ENCODE peak calls at places on chromosome 1, in seven cellular contexts. One of them, this sample, is unnamed. For H3K36me3, the result is how much of the 10 kb centered on the place peaks cover.

GRCh38 chr1:153577624-153578051 is 12.0 kb upstream of the S100A2 start:
- DNase-seq in left ventricle myocardium inferior: no peak
- DNase-seq in brain microvascular endothelial cell: no peak
- DNase-seq in colonic mucosa: peak
- DNase-seq in ovary: no peak
- DNase-seq in astrocyte: no peak
- DNase-seq in PC-9: no peak
- DNase-seq in this sample: no peak

GRCh38 chr1:200445213-200445612 is 35.4 kb upstream of the ZNF281 start:
- DNase-seq in left ventricle myocardium inferior: no peak
- DNase-seq in astrocyte: peak
- DNase-seq in brain microvascular endothelial cell: peak
- DNase-seq in PC-9: no peak
- DNase-seq in colonic mucosa: no peak
- DNase-seq in ovary: no peak
- DNase-seq in this sample: peak

GRCh38 chr1:177080564-177080963 is 83.9 kb downstream of the ASTN1 start:
- DNase-seq in brain microvascular endothelial cell: no peak
- DNase-seq in astrocyte: no peak
- DNase-seq in left ventricle myocardium inferior: no peak
- DNase-seq in ovary: no peak
- DNase-seq in PC-9: no peak
- DNase-seq in colonic mucosa: no peak
- DNase-seq in this sample: no peak

GRCh38 chr1:62727656-62728396 is 39.6 kb upstream of the DOCK7 start:
- DNase-seq in colonic mucosa: no peak
- DNase-seq in brain microvascular endothelial cell: no peak
- DNase-seq in ovary: no peak
- DNase-seq in PC-9: no peak
- DNase-seq in astrocyte: peak
- DNase-seq in left ventricle myocardium inferior: no peak
- DNase-seq in this sample: no peak

GRCh38 chr1:85628791-85629531 is 48.4 kb downstream of the CCN1 start:
- DNase-seq in left ventricle myocardium inferior: peak
- DNase-seq in brain microvascular endothelial cell: peak
- DNase-seq in astrocyte: peak
- DNase-seq in ovary: no peak
- DNase-seq in PC-9: no peak
- DNase-seq in colonic mucosa: peak
- DNase-seq in this sample: no peak

GRCh38 chr1:80678438-80678837 is 1122.3 kb upstream of the ADGRL2 start:
- DNase-seq in left ventricle myocardium inferior: no peak
- DNase-seq in ovary: no peak
- DNase-seq in brain microvascular endothelial cell: no peak
- DNase-seq in colonic mucosa: no peak
- DNase-seq in PC-9: no peak
- DNase-seq in astrocyte: no peak
- DNase-seq in this sample: no peak

GRCh38 chr1:174405219-174405618 is 42.5 kb upstream of the GPR52 start:
- DNase-seq in ovary: no peak
- DNase-seq in colonic mucosa: no peak
- DNase-seq in brain microvascular endothelial cell: no peak
- DNase-seq in left ventricle myocardium inferior: no peak
- DNase-seq in astrocyte: peak
- DNase-seq in PC-9: no peak
- DNase-seq in this sample: no peak

GRCh38 chr1:167629681-167630567 is at the start of gene RCSD1:
- DNase-seq in PC-9: no peak
- DNase-seq in colonic mucosa: no peak
- DNase-seq in ovary: peak
- DNase-seq in left ventricle myocardium inferior: peak
- DNase-seq in brain microvascular endothelial cell: no peak
- DNase-seq in astrocyte: no peak
- DNase-seq in this sample: no peak

GRCh38 chr1:41806472-41807155 is 112.1 kb downstream of the HIVEP3 start:
- DNase-seq in astrocyte: no peak
- DNase-seq in PC-9: no peak
- DNase-seq in ovary: no peak
- DNase-seq in left ventricle myocardium inferior: no peak
- DNase-seq in brain microvascular endothelial cell: no peak
- DNase-seq in colonic mucosa: no peak
- DNase-seq in this sample: no peak

GRCh38 chr1:228493141-228494043 is 6.2 kb downstream of the RNF187 start:
- DNase-seq in PC-9: no peak
- DNase-seq in colonic mucosa: no peak
- DNase-seq in left ventricle myocardium inferior: no peak
- DNase-seq in brain microvascular endothelial cell: no peak
- DNase-seq in ovary: no peak
- DNase-seq in astrocyte: no peak
- DNase-seq in this sample: no peak

GRCh38 chr1:29312469-29313466 is 76.4 kb downstream of the PTPRU start:
- DNase-seq in left ventricle myocardium inferior: no peak
- DNase-seq in astrocyte: no peak
- DNase-seq in PC-9: no peak
- DNase-seq in ovary: no peak
- DNase-seq in brain microvascular endothelial cell: no peak
- DNase-seq in colonic mucosa: no peak
- DNase-seq in this sample: no peak

GRCh38 chr1:29496701-29497100 is 260.4 kb downstream of the PTPRU start:
- DNase-seq in colonic mucosa: no peak
- DNase-seq in PC-9: no peak
- DNase-seq in left ventricle myocardium inferior: no peak
- DNase-seq in brain microvascular endothelial cell: no peak
- DNase-seq in astrocyte: no peak
- DNase-seq in ovary: no peak
- DNase-seq in this sample: no peak

GRCh38 chr1:15468145-15468544 is 7.8 kb upstream of the CELA2B start:
- DNase-seq in left ventricle myocardium inferior: no peak
- DNase-seq in PC-9: no peak
- DNase-seq in brain microvascular endothelial cell: no peak
- DNase-seq in colonic mucosa: no peak
- DNase-seq in astrocyte: no peak
- DNase-seq in ovary: no peak
- DNase-seq in this sample: no peak

GRCh38 chr1:15288173-15288926 is 41.3 kb downstream of the FHAD1 start:
- DNase-seq in PC-9: no peak
- DNase-seq in brain microvascular endothelial cell: no peak
- DNase-seq in astrocyte: no peak
- DNase-seq in ovary: no peak
- DNase-seq in colonic mucosa: no peak
- DNase-seq in left ventricle myocardium inferior: no peak
- DNase-seq in this sample: no peak

GRCh38 chr1:220528679-220529529 is 968 bp downstream of the MARK1 start:
- DNase-seq in colonic mucosa: peak
- DNase-seq in brain microvascular endothelial cell: no peak
- DNase-seq in ovary: no peak
- DNase-seq in PC-9: no peak
- DNase-seq in left ventricle myocardium inferior: peak
- DNase-seq in astrocyte: no peak
- DNase-seq in this sample: no peak

GRCh38 chr1:156123356-156124196 is 9.1 kb downstream of the LMNA start:
- DNase-seq in left ventricle myocardium inferior: peak
- DNase-seq in ovary: peak
- DNase-seq in PC-9: peak
- DNase-seq in brain microvascular endothelial cell: peak
- DNase-seq in colonic mucosa: peak
- DNase-seq in astrocyte: peak
- DNase-seq in this sample: peak

GRCh38 chr1:203839081-203839480 is 22.3 kb upstream of the SNRPE start:
- DNase-seq in colonic mucosa: no peak
- DNase-seq in ovary: no peak
- DNase-seq in left ventricle myocardium inferior: no peak
- DNase-seq in astrocyte: peak
- DNase-seq in brain microvascular endothelial cell: peak
- DNase-seq in PC-9: no peak
- DNase-seq in this sample: no peak

GRCh38 chr1:230104395-230105244 is 37.6 kb downstream of the GALNT2 start:
- DNase-seq in brain microvascular endothelial cell: peak
- DNase-seq in ovary: peak
- DNase-seq in colonic mucosa: peak
- DNase-seq in astrocyte: peak
- DNase-seq in PC-9: peak
- DNase-seq in left ventricle myocardium inferior: peak
- DNase-seq in this sample: peak

GRCh38 chr1:902023-902422 is 21.7 kb upstream of the SAMD11 start:
- DNase-seq in colonic mucosa: no peak
- DNase-seq in astrocyte: no peak
- DNase-seq in PC-9: no peak
- DNase-seq in brain microvascular endothelial cell: no peak
- DNase-seq in left ventricle myocardium inferior: no peak
- DNase-seq in ovary: no peak
- DNase-seq in this sample: no peak

GRCh38 chr1:29096255-29096896 is 27.3 kb downstream of the TMEM200B start:
- DNase-seq in ovary: no peak
- DNase-seq in brain microvascular endothelial cell: no peak
- DNase-seq in PC-9: no peak
- DNase-seq in left ventricle myocardium inferior: no peak
- DNase-seq in colonic mucosa: no peak
- DNase-seq in astrocyte: no peak
- DNase-seq in this sample: no peak

GRCh38 chr1:165824269-165824643 is 3.2 kb upstream of the UCK2 start:
- DNase-seq in astrocyte: no peak
- DNase-seq in colonic mucosa: no peak
- DNase-seq in left ventricle myocardium inferior: no peak
- DNase-seq in brain microvascular endothelial cell: no peak
- DNase-seq in ovary: no peak
- DNase-seq in PC-9: no peak
- DNase-seq in this sample: no peak

GRCh38 chr1:232707142-232707541 is 77.2 kb upstream of the SIPA1L2 start:
- DNase-seq in ovary: no peak
- DNase-seq in colonic mucosa: no peak
- DNase-seq in brain microvascular endothelial cell: no peak
- DNase-seq in left ventricle myocardium inferior: no peak
- DNase-seq in astrocyte: no peak
- DNase-seq in PC-9: no peak
- DNase-seq in this sample: no peak

DNA sequence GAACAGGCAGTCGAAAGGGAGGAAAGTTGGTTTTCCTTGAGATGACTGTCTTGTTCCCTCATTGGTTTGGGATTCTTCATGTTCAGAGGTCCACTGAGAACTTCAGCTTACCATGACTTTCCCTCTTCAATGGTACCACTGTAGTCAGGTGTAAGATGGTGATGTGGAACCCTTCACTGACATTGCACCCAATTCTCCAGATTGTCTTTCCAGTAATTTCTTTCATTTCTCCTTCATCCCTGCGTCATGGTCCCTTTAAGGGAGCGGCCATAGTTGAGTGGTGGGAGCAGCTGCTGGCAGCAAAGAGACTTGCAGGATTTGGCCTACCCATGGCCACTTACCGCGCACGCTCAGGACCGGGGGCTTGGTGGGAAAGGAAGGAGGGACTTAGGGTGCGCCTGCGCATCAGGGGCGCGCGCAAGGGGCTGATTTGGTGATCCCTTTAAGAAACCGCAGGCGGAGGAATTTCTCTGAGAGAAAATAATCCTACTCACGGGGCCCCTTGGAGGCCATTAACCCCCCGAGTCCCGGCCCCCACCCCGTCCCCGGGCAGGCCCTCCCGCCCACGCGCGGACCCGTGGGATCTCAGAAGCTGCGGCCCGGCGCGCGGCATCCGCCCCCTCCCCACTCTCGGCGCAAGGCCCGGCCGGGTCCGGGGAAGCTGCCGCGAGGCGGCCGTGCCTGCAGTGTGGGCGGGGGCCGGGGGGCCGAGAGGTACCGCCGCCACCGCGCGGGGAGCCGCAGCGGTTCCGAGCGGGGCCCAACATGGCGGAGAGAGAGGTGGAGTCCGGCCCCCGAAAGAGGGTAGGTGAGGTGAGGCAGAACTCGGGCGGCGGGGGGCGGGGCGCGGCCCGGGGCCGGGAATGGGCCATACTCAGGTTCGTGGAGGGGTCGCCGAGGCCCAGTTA is at the start of gene ZMYM4:
- DNase-seq in brain microvascular endothelial cell: peak
- DNase-seq in colonic mucosa: peak
- DNase-seq in astrocyte: peak
- DNase-seq in ovary: peak
- DNase-seq in PC-9: peak
- DNase-seq in left ventricle myocardium inferior: peak
- DNase-seq in this sample: peak
- TF ChIP-seq CTCF in brain microvascular endothelial cell: peak
- TF ChIP-seq CTCF in colonic mucosa: no peak
- TF ChIP-seq CTCF in astrocyte: no peak
- TF ChIP-seq CTCF in ovary: no peak
- TF ChIP-seq CTCF in PC-9: no peak
- TF ChIP-seq CTCF in left ventricle myocardium inferior: peak
- TF ChIP-seq CTCF in this sample: peak

DNA sequence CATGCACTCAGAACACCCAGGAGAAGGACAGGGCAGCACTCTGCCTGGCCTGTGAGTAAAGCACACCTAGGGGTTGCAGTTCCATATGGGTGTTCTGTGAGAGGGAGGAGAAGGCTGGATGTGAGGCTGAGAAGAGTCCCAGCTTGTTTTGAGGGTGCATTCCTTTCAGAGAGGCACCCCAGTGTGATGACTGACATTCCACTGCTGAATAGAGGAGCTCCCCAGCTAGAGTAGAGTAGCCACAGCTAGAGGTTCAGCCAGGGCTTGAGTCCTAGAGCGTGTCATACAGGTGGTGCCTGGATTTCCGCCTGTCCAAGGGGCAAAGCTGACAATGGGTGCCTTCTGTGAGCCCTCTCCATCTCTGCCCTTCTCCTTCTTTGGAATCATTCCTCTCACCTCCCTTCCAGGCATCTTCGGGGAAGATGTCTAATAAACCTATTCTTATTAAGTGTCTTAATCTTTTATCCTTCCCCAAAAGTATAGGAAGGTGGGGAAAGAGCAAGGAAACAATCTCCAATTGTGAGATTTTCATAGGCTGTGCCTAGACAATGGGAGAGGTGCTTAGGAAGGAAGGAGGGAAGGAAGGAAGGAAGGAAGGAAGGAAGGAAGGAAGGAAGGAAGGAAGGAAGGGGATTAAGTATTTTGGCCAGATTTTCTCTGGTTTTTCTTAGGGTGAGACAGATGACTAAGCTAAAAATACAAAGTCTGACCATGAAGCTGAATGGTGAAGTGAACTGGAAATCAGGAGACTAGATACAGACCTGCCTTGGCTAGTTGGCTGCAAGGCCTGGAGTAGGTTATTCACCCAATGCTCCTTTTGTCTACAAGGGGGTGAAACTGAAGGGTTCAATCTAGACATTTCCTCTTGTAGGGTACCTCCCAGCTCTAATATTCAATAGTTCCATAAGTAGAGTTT is 43.6 kb upstream of the SYT6 start:
- DNase-seq in ovary: no peak
- DNase-seq in left ventricle myocardium inferior: no peak
- DNase-seq in astrocyte: no peak
- DNase-seq in brain microvascular endothelial cell: no peak
- DNase-seq in colonic mucosa: no peak
- DNase-seq in PC-9: no peak
- DNase-seq in this sample: no peak
- H3K36me3 ChIP-seq in ovary: under half
- H3K36me3 ChIP-seq in left ventricle myocardium inferior: under half
- H3K36me3 ChIP-seq in astrocyte: under half
- H3K36me3 ChIP-seq in brain microvascular endothelial cell: under half
- H3K36me3 ChIP-seq in colonic mucosa: under half
- H3K36me3 ChIP-seq in PC-9: under half
- H3K36me3 ChIP-seq in this sample: under half

GRCh38 chr1:107047602-107048001 is 8.9 kb upstream of the PRMT6 start:
- DNase-seq in left ventricle myocardium inferior: no peak
- DNase-seq in ovary: no peak
- DNase-seq in brain microvascular endothelial cell: no peak
- DNase-seq in PC-9: no peak
- DNase-seq in colonic mucosa: no peak
- DNase-seq in astrocyte: no peak
- DNase-seq in this sample: no peak
- TF ChIP-seq CTCF in left ventricle myocardium inferior: no peak
- TF ChIP-seq CTCF in ovary: no peak
- TF ChIP-seq CTCF in brain microvascular endothelial cell: no peak
- TF ChIP-seq CTCF in PC-9: peak
- TF ChIP-seq CTCF in colonic mucosa: no peak
- TF ChIP-seq CTCF in astrocyte: no peak
- TF ChIP-seq CTCF in this sample: no peak

GRCh38 chr1:186340772-186341171 is 34.3 kb downstream of the TPR start:
- DNase-seq in ovary: no peak
- DNase-seq in colonic mucosa: no peak
- DNase-seq in left ventricle myocardium inferior: no peak
- DNase-seq in PC-9: no peak
- DNase-seq in brain microvascular endothelial cell: no peak
- DNase-seq in astrocyte: no peak
- DNase-seq in this sample: no peak
- H3K36me3 ChIP-seq in ovary: under half
- H3K36me3 ChIP-seq in colonic mucosa: under half
- H3K36me3 ChIP-seq in left ventricle myocardium inferior: half or more
- H3K36me3 ChIP-seq in PC-9: half or more
- H3K36me3 ChIP-seq in brain microvascular endothelial cell: half or more
- H3K36me3 ChIP-seq in astrocyte: half or more
- H3K36me3 ChIP-seq in this sample: under half

This sample was measured in kidney epithelial cell.